ENCODE peak calls at places on chromosomes 11 and 22, in nine cellular contexts. P is right lobe of liver; W is activated CD4-positive, alpha-beta T cell treated with anti-CD3 and anti-CD28 coated beads for 24 hours; L is Right ventricle myocardium inferior; B is kidney tubule cell; M is EH; Q is activated CD8-positive, alpha-beta memory T cell treated with anti-CD3 and anti-CD28 coated beads, Interleukin-2, amount 50 U/mL, for 4 hours; D is HFF-Myc; G is NCI-H1436 treated with DMSO at 0.1 percent for 48 hours. J is an unnamed sample.

GRCh38 chr11:35177370-35177769 is 38.4 kb downstream of the CD44 start:
- DNase-seq in P (no peak), W (no peak), L (no peak), B (no peak), M (no peak), Q (no peak), D (no peak), G (no peak), J (no peak)

GRCh38 chr22:24379536-24379935 is 47.9 kb upstream of the ADORA2A start:
- DNase-seq in P (no peak), W (no peak), L (no peak), B (no peak), M (peak), Q (no peak), D (no peak), G (no peak), J (no peak)

GRCh38 chr11:75350743-75351540 is 519 bp downstream of the ARRB1 start:
- DNase-seq in P (peak), W (peak), L (peak), B (no peak), M (peak), Q (peak), D (no peak), G (no peak), J (no peak)

GRCh38 chr11:10029386-10030121 is 264.5 kb downstream of the SBF2 start:
- DNase-seq in P (no peak), W (no peak), L (no peak), B (no peak), M (peak), Q (no peak), D (no peak), G (no peak), J (no peak)

GRCh38 chr22:30919973-30920372 is 48.6 kb downstream of the MORC2 start:
- DNase-seq in P (no peak), W (no peak), L (no peak), B (no peak), M (no peak), Q (no peak), D (no peak), G (no peak), J (no peak)

GRCh38 chr11:88266919-88267318 is 70.6 kb downstream of the CTSC start:
- DNase-seq in P (no peak), W (no peak), L (no peak), B (no peak), M (no peak), Q (no peak), D (no peak), G (no peak), J (no peak)

GRCh38 chr22:28442951-28443876 is 236.4 kb downstream of the TTC28 start:
- DNase-seq in P (peak), W (no peak), L (peak), B (peak), M (peak), Q (peak), D (no peak), G (no peak), J (peak)

GRCh38 chr11:33172996-33173395 is 11.7 kb upstream of the CSTF3 start:
- DNase-seq in P (no peak), W (no peak), L (no peak), B (no peak), M (peak), Q (no peak), D (no peak), G (no peak), J (no peak)

GRCh38 chr11:95659088-95659487 is 130.5 kb downstream of the FAM76B start:
- DNase-seq in P (no peak), W (no peak), L (no peak), B (peak), M (no peak), Q (no peak), D (no peak), G (no peak), J (no peak)

GRCh38 chr11:1234054-1234720 is 11.3 kb downstream of the MUC5B start:
- DNase-seq in P (peak), W (no peak), L (peak), B (no peak), M (no peak), Q (no peak), D (no peak), G (no peak), J (no peak)

GRCh38 chr11:30526558-30526957 is 59.6 kb downstream of the MPPED2 start:
- DNase-seq in P (no peak), W (no peak), L (no peak), B (no peak), M (no peak), Q (no peak), D (no peak), G (no peak), J (no peak)

GRCh38 chr11:61526956-61527731 is 18.6 kb downstream of the LRRC10B start:
- DNase-seq in P (no peak), W (no peak), L (peak), B (no peak), M (no peak), Q (no peak), D (no peak), G (no peak), J (no peak)

GRCh38 chr11:127074151-127074761 is 73.7 kb upstream of the KIRREL3 start:
- DNase-seq in P (no peak), W (no peak), L (no peak), B (peak), M (peak), Q (no peak), D (peak), G (no peak), J (peak)

GRCh38 chr22:46180370-46181137 is 30.2 kb downstream of the PPARA start:
- DNase-seq in P (no peak), W (no peak), L (no peak), B (no peak), M (no peak), Q (no peak), D (no peak), G (no peak), J (no peak)

GRCh38 chr11:65781152-65781961 is 581 bp upstream of the AP5B1 start:
- DNase-seq in P (peak), W (no peak), L (no peak), B (no peak), M (no peak), Q (no peak), D (no peak), G (no peak), J (no peak)